ENCODE peak calls at places on chromosome 22, in seven cellular contexts. O, R, H, P, W, T and N are unnamed samples.
A peak's percentile ranks its signal among the peaks of the same experiment; 100 is the strongest.

GRCh38 chr22:22681221-22681739 is 36.9 kb downstream of the GGTLC2 start:
- DNase-seq in O (no peak), R (peak; percentile 43), H (no peak), P (no peak), W (no peak), T (no peak), N (no peak)

GRCh38 chr22:23889620-23890019 is 4.6 kb upstream of the MIF start:
- DNase-seq in O (no peak), R (no peak), H (no peak), P (no peak), W (no peak), T (no peak), N (no peak)

GRCh38 chr22:26894766-26895485 is 237.5 kb downstream of the MIAT start:
- DNase-seq in O (no peak), R (no peak), H (no peak), P (peak; percentile 77), W (peak; percentile 89), T (no peak), N (no peak)

GRCh38 chr22:25085930-25086901 is 113.4 kb upstream of the CRYBB3 start:
- DNase-seq in O (peak; percentile 27), R (peak; percentile 47), H (no peak), P (no peak), W (peak; percentile 24), T (no peak), N (no peak)

GRCh38 chr22:24819941-24820461 is 14.0 kb downstream of the SGSM1 start:
- DNase-seq in O (no peak), R (peak; percentile 50), H (no peak), P (no peak), W (no peak), T (peak; percentile 37), N (no peak)

GRCh38 chr22:43838161-43838560 is 24.2 kb downstream of the SULT4A1 start:
- DNase-seq in O (no peak), R (no peak), H (no peak), P (no peak), W (no peak), T (no peak), N (no peak)

GRCh38 chr22:24550028-24550901 is 4.7 kb downstream of the GUCD1 start:
- DNase-seq in O (no peak), R (peak; percentile 86), H (no peak), P (no peak), W (no peak), T (no peak), N (no peak)

GRCh38 chr22:40541300-40541699 is 95.2 kb downstream of the MRTFA start:
- DNase-seq in O (no peak), R (no peak), H (no peak), P (no peak), W (peak; percentile 99), T (no peak), N (no peak)

GRCh38 chr22:41579997-41580355 is 9.7 kb downstream of the PMM1 start:
- DNase-seq in O (no peak), R (no peak), H (no peak), P (no peak), W (no peak), T (no peak), N (no peak)

GRCh38 chr22:35894464-35894878 is 134.2 kb downstream of the RBFOX2 start:
- DNase-seq in O (no peak), R (no peak), H (no peak), P (no peak), W (peak; percentile 55), T (no peak), N (no peak)

GRCh38 chr22:39567135-39567946 is 3.2 kb upstream of the CACNA1I start:
- DNase-seq in O (no peak), R (peak; percentile 76), H (no peak), P (no peak), W (peak; percentile 62), T (no peak), N (peak; percentile 19)

GRCh38 chr22:17086750-17087149 is 1.9 kb downstream of the IL17RA start:
- DNase-seq in O (no peak), R (peak; percentile 50), H (no peak), P (peak; percentile 36), W (no peak), T (no peak), N (no peak)

GRCh38 chr22:35987487-35987886 is 41.1 kb downstream of the RBFOX2 start:
- DNase-seq in O (no peak), R (no peak), H (no peak), P (no peak), W (no peak), T (no peak), N (no peak)

GRCh38 chr22:29080061-29080975 is 7.5 kb downstream of the KREMEN1 start:
- DNase-seq in O (peak; percentile 39), R (no peak), H (no peak), P (no peak), W (peak; percentile 26), T (no peak), N (no peak)

GRCh38 chr22:32018056-32018455 is 25.0 kb upstream of the SLC5A1 start:
- DNase-seq in O (no peak), R (no peak), H (no peak), P (no peak), W (peak; percentile 92), T (no peak), N (no peak)

GRCh38 chr22:43320943-43321900 is 21.9 kb downstream of the SCUBE1 start:
- DNase-seq in O (no peak), R (no peak), H (no peak), P (no peak), W (no peak), T (no peak), N (no peak)

GRCh38 chr22:30021881-30022619 is 58.2 kb upstream of the HORMAD2 start:
- DNase-seq in O (no peak), R (no peak), H (no peak), P (no peak), W (no peak), T (no peak), N (no peak)

GRCh38 chr22:42837556-42837955 is 19.5 kb downstream of the ARFGAP3 start:
- DNase-seq in O (no peak), R (no peak), H (no peak), P (peak; percentile 8), W (no peak), T (no peak), N (no peak)

DNA sequence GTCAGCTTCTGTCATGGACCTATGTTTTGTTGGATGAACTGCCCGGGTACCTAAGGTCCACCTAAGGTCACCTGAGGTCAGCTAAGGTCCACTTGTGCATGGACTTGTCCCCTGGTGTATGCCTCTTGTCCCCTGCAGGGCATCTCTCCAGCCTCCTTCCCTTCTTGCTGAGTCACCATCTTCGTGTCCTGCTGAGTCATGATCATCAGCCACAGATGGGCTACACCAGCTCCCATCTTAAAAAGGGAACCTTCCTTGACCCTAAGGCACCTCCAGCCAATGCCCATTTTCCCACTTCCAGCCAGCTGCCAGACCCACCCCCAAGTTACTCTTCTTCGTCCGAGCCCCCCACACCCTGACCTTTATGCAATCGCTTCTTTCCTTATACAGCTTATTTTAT is 544.9 kb downstream of the TBC1D22A start:
- DNase-seq in O (no peak), R (peak; percentile 21), H (no peak), P (peak; percentile 45), W (no peak), T (no peak), N (no peak)
- H3K9me3 ChIP-seq in O (peaks cover 4% of the 10 kb centered on the region), R (no peaks in the 10 kb centered on the region), H (no peaks in the 10 kb centered on the region), P (peaks cover 3% of the 10 kb centered on the region), W (peaks cover 26% of the 10 kb centered on the region), T (peaks cover 3% of the 10 kb centered on the region), N (no peaks in the 10 kb centered on the region)

GRCh38 chr22:45227645-45228400 is 12.9 kb downstream of the KIAA0930 start:
- DNase-seq in O (no peak), R (no peak), H (no peak), P (no peak), W (no peak), T (no peak), N (no peak)

GRCh38 chr22:45224988-45225731 is 15.5 kb downstream of the KIAA0930 start:
- DNase-seq in O (no peak), R (no peak), H (no peak), P (peak; percentile 48), W (no peak), T (no peak), N (no peak)

GRCh38 chr22:45225732-45226560 is 14.7 kb downstream of the KIAA0930 start:
- DNase-seq in O (no peak), R (peak; percentile 62), H (no peak), P (no peak), W (peak; percentile 70), T (peak; percentile 63), N (no peak)

GRCh38 chr22:45228401-45228754 is 12.3 kb downstream of the KIAA0930 start:
- DNase-seq in O (no peak), R (no peak), H (no peak), P (no peak), W (no peak), T (no peak), N (no peak)

DNA sequence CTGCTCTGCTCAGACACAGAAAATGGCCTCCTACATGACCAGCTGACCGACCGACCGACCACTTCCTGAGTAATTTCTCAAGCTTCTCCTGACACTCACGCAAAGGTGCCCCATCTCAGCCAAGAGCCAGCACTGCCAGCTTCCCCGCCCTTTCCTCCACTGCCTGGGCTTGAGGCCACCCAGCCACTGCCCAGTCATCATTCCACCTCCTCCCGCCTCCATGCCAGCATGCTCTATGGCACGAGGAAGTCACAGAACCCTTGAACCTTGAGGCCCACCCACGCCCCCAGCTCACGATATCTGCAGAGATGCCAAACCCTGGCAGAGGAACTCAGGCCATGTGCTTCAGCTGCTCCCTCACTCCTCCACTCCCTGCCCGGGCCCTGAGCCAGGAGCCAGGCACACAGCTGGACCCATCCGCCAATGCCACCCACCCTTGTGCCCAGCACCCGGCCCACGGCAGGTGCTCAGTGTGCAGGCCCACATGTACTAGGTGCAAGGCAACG is 14.0 kb downstream of the KIAA0930 start:
- DNase-seq in O (no peak), R (no peak), H (no peak), P (peak; percentile 65), W (peak; percentile 64), T (peak; percentile 76), N (no peak)
- H3K9me3 ChIP-seq in O (no peaks in the 10 kb centered on the region), R (no peaks in the 10 kb centered on the region), H (no peaks in the 10 kb centered on the region), P (no peaks in the 10 kb centered on the region), W (no peaks in the 10 kb centered on the region), T (no peaks in the 10 kb centered on the region), N (no peaks in the 10 kb centered on the region)

GRCh38 chr22:47588583-47588970 is 826.1 kb downstream of the TBC1D22A start:
- DNase-seq in O (no peak), R (no peak), H (no peak), P (no peak), W (no peak), T (no peak), N (no peak)
- H3K9me3 ChIP-seq in O (peaks cover 3% of the 10 kb centered on the region), R (no peaks in the 10 kb centered on the region), H (no peaks in the 10 kb centered on the region), P (no peaks in the 10 kb centered on the region), W (peaks cover 36% of the 10 kb centered on the region), T (peaks cover 15% of the 10 kb centered on the region), N (no peaks in the 10 kb centered on the region)

DNA sequence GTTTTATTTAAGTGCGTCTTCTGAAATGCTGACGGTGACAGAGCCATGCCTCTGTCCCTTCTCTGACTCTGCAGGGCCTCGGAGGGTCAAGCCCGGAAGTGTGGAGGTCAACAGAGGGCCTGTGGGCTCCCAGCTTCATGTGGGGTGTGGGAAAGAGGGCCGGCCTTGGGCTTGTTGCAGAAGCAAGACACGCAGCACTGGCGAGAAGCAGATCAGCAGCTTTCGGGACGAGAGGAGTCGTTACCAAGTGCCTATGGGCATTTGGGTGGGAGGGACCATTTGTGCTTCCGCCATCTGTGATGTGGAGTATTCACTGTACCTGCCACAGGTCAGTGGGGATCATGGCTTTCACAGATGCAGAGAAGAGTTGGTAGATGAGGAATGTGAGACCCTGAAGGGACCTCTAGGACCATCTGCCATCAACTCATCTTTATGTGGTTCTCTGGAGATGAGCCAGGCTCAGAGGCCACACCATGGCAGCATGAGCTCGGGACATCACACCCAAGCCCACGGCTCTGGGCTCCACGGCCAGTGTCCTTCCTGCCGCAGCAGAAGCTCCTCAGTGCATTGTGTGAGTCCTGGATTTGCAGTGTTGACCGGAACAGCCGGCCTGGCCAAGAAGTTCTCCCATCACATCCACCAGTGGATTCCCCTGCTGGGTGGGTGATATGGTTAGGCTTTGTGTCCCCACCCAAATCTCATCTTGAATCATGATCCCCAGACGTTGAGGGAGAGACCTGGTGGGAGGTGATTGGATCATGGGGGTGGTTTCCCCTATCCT is 590.7 kb downstream of the TBC1D22A start:
- DNase-seq in O (peak; percentile 4), R (peak; percentile 19), H (no peak), P (peak; percentile 33), W (no peak), T (no peak), N (no peak)
- H3K9me3 ChIP-seq in O (peaks cover 18% of the 10 kb centered on the region), R (no peaks in the 10 kb centered on the region), H (no peaks in the 10 kb centered on the region), P (no peaks in the 10 kb centered on the region), W (peaks cover 28% of the 10 kb centered on the region), T (no peaks in the 10 kb centered on the region), N (no peaks in the 10 kb centered on the region)